ENCODE peak calls at places on chromosomes 7 and 10, in six cellular contexts. F is PC-9, M is HCEC 1CT, A is mucosa of gallbladder, Q is HT1080, V is IMR-90. J is an unnamed sample.

GRCh38 chr7:50674896-50675835 is 107.5 kb downstream of the GRB10 start:
- DNase-seq in F (no peak), A (no peak), Q (no peak), V (no peak), M (no peak), J (no peak)

GRCh38 chr7:77351539-77352004 is 64.6 kb downstream of the GSAP start:
- DNase-seq in V (no peak), Q (peak; percentile 51), F (no peak), M (no peak), A (no peak), J (no peak)

GRCh38 chr10:60382946-60383681 is 6.6 kb downstream of the ANK3 start:
- DNase-seq in M (peak; percentile 48), F (peak; percentile 11), V (peak; percentile 43), Q (peak; percentile 44), A (no peak), J (peak; percentile 26)

GRCh38 chr7:129433823-129434171 is 435 bp upstream of the STRIP2 start:
- DNase-seq in A (no peak), F (no peak), M (peak; percentile 71), Q (no peak), V (no peak), J (no peak)

GRCh38 chr10:72126184-72126871 is 38.0 kb upstream of the SPOCK2 start:
- DNase-seq in V (peak; percentile 75), Q (peak; percentile 23), A (no peak), M (peak; percentile 57), F (no peak), J (no peak)

GRCh38 chr10:71349401-71349800 is 30.3 kb downstream of the SLC29A3 start:
- DNase-seq in F (peak; percentile 92), M (no peak), V (no peak), A (no peak), Q (peak; percentile 46), J (peak; percentile 69)

GRCh38 chr7:129436335-129436923 is 2.2 kb downstream of the STRIP2 start:
- DNase-seq in M (no peak), V (no peak), F (no peak), A (no peak), Q (no peak), J (no peak)

GRCh38 chr10:48369501-48369900 is 63.0 kb downstream of the MAPK8 start:
- DNase-seq in Q (no peak), M (no peak), F (no peak), V (no peak), A (no peak), J (no peak)

GRCh38 chr10:43849551-43849950 is 200.9 kb upstream of the ZNF32 start:
- DNase-seq in M (no peak), F (no peak), A (no peak), V (no peak), Q (no peak), J (no peak)

GRCh38 chr10:69057261-69057950 is 30.5 kb upstream of the SRGN start:
- DNase-seq in F (no peak), Q (no peak), A (peak; percentile 27), M (no peak), V (no peak), J (no peak)

GRCh38 chr10:43370671-43371215 is 693 bp upstream of the FXYD4 start:
- DNase-seq in V (no peak), M (no peak), F (no peak), Q (no peak), A (no peak), J (no peak)

GRCh38 chr10:102468683-102469082 is 17.3 kb upstream of the C10orf95 start:
- DNase-seq in F (no peak), Q (no peak), V (peak; percentile 42), M (peak; percentile 34), A (no peak), J (no peak)

GRCh38 chr10:80448204-80448603 is 5.9 kb upstream of the TSPAN14 start:
- DNase-seq in Q (no peak), F (no peak), V (no peak), M (no peak), A (no peak), J (no peak)

GRCh38 chr7:154427527-154427926 is 375.3 kb downstream of the DPP6 start:
- DNase-seq in F (no peak), A (no peak), V (no peak), M (no peak), Q (no peak), J (no peak)

GRCh38 chr7:20116869-20117268 is 100.3 kb downstream of the MACC1 start:
- DNase-seq in Q (no peak), A (no peak), V (no peak), M (no peak), F (no peak), J (no peak)

GRCh38 chr10:42952931-42953683 is 123.8 kb upstream of the RET start:
- DNase-seq in M (no peak), A (peak; percentile 7), F (no peak), Q (no peak), V (no peak), J (no peak)

GRCh38 chr7:142461437-142461836 is 203.6 kb upstream of the PRSS58 start:
- DNase-seq in V (peak; percentile 98), M (peak; percentile 99), A (no peak), F (no peak), Q (peak; percentile 85), J (peak; percentile 49)

GRCh38 chr10:24618401-24618800 is 105.3 kb downstream of the ARHGAP21 start:
- DNase-seq in F (peak; percentile 46), A (no peak), M (no peak), Q (no peak), V (no peak), J (no peak)

GRCh38 chr7:135845415-135846075 is 96.9 kb upstream of the FAM180A start:
- DNase-seq in F (no peak), A (no peak), Q (no peak), M (no peak), V (no peak), J (no peak)

GRCh38 chr10:91511549-91512330 is 101.6 kb downstream of the HECTD2 start:
- DNase-seq in F (no peak), M (peak; percentile 87), V (peak; percentile 90), A (no peak), Q (peak; percentile 75), J (peak; percentile 9)

GRCh38 chr7:50534690-50535290 is 30.4 kb downstream of the DDC start:
- DNase-seq in Q (peak; percentile 99), A (no peak), M (peak; percentile 98), F (peak; percentile 96), V (peak; percentile 100), J (peak; percentile 88)

GRCh38 chr7:43164757-43165156 is 52.3 kb downstream of the HECW1 start:
- DNase-seq in M (peak; percentile 97), F (no peak), Q (peak; percentile 93), V (peak; percentile 97), A (no peak), J (peak; percentile 88)

GRCh38 chr7:36185092-36185491 is 32.0 kb downstream of the EEPD1 start:
- DNase-seq in V (no peak), A (no peak), M (no peak), F (no peak), Q (no peak), J (no peak)

GRCh38 chr10:114045071-114045737 is 1.5 kb downstream of the ADRB1 start:
- DNase-seq in A (peak; percentile 16), M (no peak), Q (no peak), V (no peak), F (no peak), J (no peak)

GRCh38 chr10:103479135-103479534 is at the start of gene CALHM3:
- DNase-seq in M (no peak), V (no peak), F (peak; percentile 80), Q (peak; percentile 60), A (no peak), J (no peak)

GRCh38 chr7:114087674-114088539 is 169.1 kb upstream of the PPP1R3A start:
- DNase-seq in A (no peak), Q (no peak), F (peak; percentile 9), V (no peak), M (no peak), J (no peak)

GRCh38 chr7:131890191-131890590 is 333.8 kb upstream of the PODXL start:
- DNase-seq in V (no peak), A (peak; percentile 12), Q (no peak), M (no peak), F (no peak), J (no peak)

GRCh38 chr7:157515342-157516041 is 178.7 kb downstream of the DNAJB6 start:
- DNase-seq in Q (no peak), M (no peak), V (no peak), F (no peak), A (no peak), J (no peak)

GRCh38 chr7:151435971-151436370 is 4.0 kb downstream of the CRYGN start:
- DNase-seq in Q (no peak), F (no peak), V (no peak), M (no peak), A (no peak), J (no peak)

GRCh38 chr10:79066460-79067240 is 2.1 kb upstream of the ZMIZ1 start:
- DNase-seq in F (peak; percentile 36), Q (peak; percentile 62), A (no peak), M (peak; percentile 30), V (peak; percentile 35), J (peak; percentile 32)

GRCh38 chr10:12606461-12606860 is 257.1 kb downstream of the CAMK1D start:
- DNase-seq in F (no peak), Q (no peak), V (no peak), A (peak; percentile 39), M (no peak), J (no peak)

GRCh38 chr10:122163182-122164027 is 107.7 kb upstream of the BTBD16 start:
- DNase-seq in A (no peak), F (no peak), V (peak; percentile 52), Q (no peak), M (no peak), J (no peak)

GRCh38 chr7:100489824-100490223 is 6.1 kb downstream of the NYAP1 start:
- DNase-seq in Q (peak; percentile 85), A (no peak), M (peak; percentile 91), V (peak; percentile 96), F (peak; percentile 40), J (no peak)

GRCh38 chr7:128349121-128349825 is 5.6 kb upstream of the RBM28 start:
- DNase-seq in V (no peak), M (no peak), F (no peak), A (no peak), Q (no peak), J (no peak)

J was measured in keratinocyte.